ENCODE peak calls at places on chromosomes 16 and 17, in seven cellular contexts. S is A549, M is neural progenitor cell, X is ascending aorta, R is thoracic aorta, F is endodermal cell, I is pancreas. U is an unnamed sample.

GRCh38 chr16:73033271-73033998 is 14.5 kb downstream of the ZFHX3 start:
- DNase-seq in S (no peak), M (peak; percentile 91), X (no peak), R (no peak), F (peak; percentile 92), I (no peak), U (no peak)

GRCh38 chr16:30063893-30064745 is 1.4 kb upstream of the ALDOA start:
- DNase-seq in S (peak; percentile 73), M (peak; percentile 64), X (peak; percentile 91), R (no peak), F (peak; percentile 86), I (peak; percentile 82), U (no peak)

GRCh38 chr16:4936991-4937781 is at the start of gene PPL:
- DNase-seq in S (no peak), M (peak; percentile 90), X (no peak), R (no peak), F (peak; percentile 98), I (peak; percentile 98), U (no peak)

GRCh38 chr16:11105038-11105903 is 150.7 kb downstream of the SOCS1 start:
- DNase-seq in S (no peak), M (no peak), X (peak; percentile 79), R (no peak), F (no peak), I (no peak), U (peak; percentile 87)

GRCh38 chr16:87416826-87417471 is 24.8 kb downstream of the MAP1LC3B start:
- DNase-seq in S (peak; percentile 15), M (peak; percentile 19), X (no peak), R (no peak), F (no peak), I (no peak), U (no peak)

GRCh38 chr16:66376114-66376513 is 9.6 kb downstream of the CDH5 start:
- DNase-seq in S (no peak), M (no peak), X (no peak), R (no peak), F (no peak), I (no peak), U (no peak)

GRCh38 chr17:16322636-16323035 is 30.6 kb downstream of the CENPV start:
- DNase-seq in S (no peak), M (no peak), X (no peak), R (no peak), F (no peak), I (no peak), U (peak; percentile 88)

GRCh38 chr17:17108681-17109049 is 66.4 kb downstream of the MPRIP start:
- DNase-seq in S (no peak), M (no peak), X (no peak), R (no peak), F (peak; percentile 73), I (no peak), U (no peak)

GRCh38 chr17:45112559-45113423 is 19.5 kb downstream of the PLCD3 start:
- DNase-seq in S (no peak), M (no peak), X (no peak), R (no peak), F (no peak), I (no peak), U (no peak)
- H3K27ac ChIP-seq in S (peak overlapping the region; percentile 15), M (no peak overlapping the region), X (peak overlapping the region; percentile 81), R (peak overlapping the region; percentile 62), F (no peak overlapping the region), I (no peak overlapping the region), U (no peak overlapping the region)

GRCh38 chr17:29216181-29216580 is 30.5 kb upstream of the CRYBA1 start:
- DNase-seq in S (no peak), M (no peak), X (no peak), R (no peak), F (no peak), I (no peak), U (no peak)
- H3K4me3 ChIP-seq in S (no peak overlapping the region), M (no peak overlapping the region), X (no peak overlapping the region), R (no peak overlapping the region), F (no peak overlapping the region), I (no peak overlapping the region), U (no peak overlapping the region)

GRCh38 chr16:85832578-85833539 is 33.4 kb downstream of the COX4I1 start:
- DNase-seq in S (no peak), M (no peak), X (no peak), R (no peak), F (no peak), I (peak; percentile 32), U (no peak)

GRCh38 chr16:85826686-85827247 is 27.3 kb downstream of the COX4I1 start:
- DNase-seq in S (no peak), M (no peak), X (no peak), R (no peak), F (no peak), I (peak; percentile 41), U (no peak)

GRCh38 chr16:85828166-85828565 is 28.7 kb downstream of the COX4I1 start:
- DNase-seq in S (no peak), M (no peak), X (no peak), R (no peak), F (no peak), I (no peak), U (no peak)

GRCh38 chr16:85829751-85830445 is 30.4 kb downstream of the COX4I1 start:
- DNase-seq in S (no peak), M (no peak), X (no peak), R (no peak), F (no peak), I (peak; percentile 25), U (no peak)

DNA sequence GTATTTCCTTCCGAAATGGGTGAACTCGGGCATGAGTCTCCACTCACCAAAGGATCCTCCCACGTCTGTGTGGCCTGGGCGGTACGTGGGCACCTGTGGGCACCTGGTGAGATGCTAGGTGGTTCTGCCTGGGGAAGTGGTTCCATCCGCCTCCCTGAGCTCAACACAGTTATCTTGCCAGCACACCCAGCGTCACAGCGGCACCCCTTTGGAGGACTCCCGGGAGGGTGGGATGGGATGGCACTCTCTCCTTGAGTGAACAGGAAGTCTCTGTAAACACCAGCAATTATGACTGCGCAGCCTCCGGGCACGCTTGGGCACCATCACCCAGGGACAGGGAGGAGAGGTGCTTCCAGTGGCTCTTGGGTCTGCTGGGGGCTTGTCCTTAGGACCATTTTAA is 29.8 kb downstream of the COX4I1 start:
- DNase-seq in S (no peak), M (no peak), X (no peak), R (no peak), F (no peak), I (no peak), U (no peak)
- TF ChIP-seq CTCF in S (no peak), M (no peak), X (no peak), R (no peak), F (no peak), I (no peak), U (no peak)

GRCh38 chr16:68640972-68641371 is 4.1 kb upstream of the CDH3 start:
- DNase-seq in S (no peak), M (no peak), X (no peak), R (no peak), F (peak; percentile 68), I (no peak), U (no peak)
- H3K27ac ChIP-seq in S (peak overlapping the region; percentile 22), M (no peak overlapping the region), X (no peak overlapping the region), R (no peak overlapping the region), F (no peak overlapping the region), I (no peak overlapping the region), U (no peak overlapping the region)

GRCh38 chr16:58126451-58126968 is 2.7 kb downstream of the CFAP20 start:
- DNase-seq in S (no peak), M (no peak), X (no peak), R (no peak), F (no peak), I (no peak), U (no peak)
- H3K4me3 ChIP-seq in S (no peak overlapping the region), M (peak overlapping the region; percentile 80), X (peak overlapping the region; percentile 99), R (peak overlapping the region; percentile 97), F (peak overlapping the region; percentile 99), I (no peak overlapping the region), U (peak overlapping the region; percentile 91)

DNA sequence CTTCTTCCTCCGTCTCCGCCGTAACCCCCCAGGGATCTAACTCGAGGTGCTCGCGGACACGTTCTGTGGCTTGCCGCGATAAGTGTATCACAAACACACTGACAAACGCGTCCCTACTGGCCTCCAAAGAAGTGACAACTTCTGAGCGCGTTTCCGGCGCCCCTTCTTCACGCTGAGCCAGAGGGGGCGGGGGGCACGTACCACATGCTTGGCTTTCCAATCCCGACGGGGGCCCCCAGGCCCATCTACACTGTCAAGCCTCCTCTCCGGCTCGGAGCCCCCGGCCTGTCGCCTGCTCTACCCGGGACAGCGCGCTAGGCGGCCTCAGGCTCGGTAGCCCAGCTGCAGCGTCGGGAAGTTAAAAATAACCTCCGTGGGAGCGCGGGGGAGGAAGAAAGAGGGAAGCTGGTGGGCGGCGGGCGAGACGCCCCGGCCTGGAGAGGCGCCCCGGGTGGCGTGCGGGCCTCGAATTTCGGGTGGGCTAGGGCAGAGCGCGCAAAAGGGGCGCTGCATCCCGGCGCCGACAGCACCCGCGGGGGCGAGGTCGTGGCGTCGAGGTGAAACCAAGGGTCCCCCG is 676 bp upstream of the SPHK1 start:
- DNase-seq in S (peak; percentile 88), M (peak; percentile 74), X (peak; percentile 76), R (no peak), F (peak; percentile 89), I (peak; percentile 74), U (no peak)
- TF ChIP-seq CTCF in S (no peak), M (peak; percentile 33), X (peak; percentile 21), R (peak; percentile 39), F (peak; percentile 64), I (no peak), U (peak; percentile 31)

DNA sequence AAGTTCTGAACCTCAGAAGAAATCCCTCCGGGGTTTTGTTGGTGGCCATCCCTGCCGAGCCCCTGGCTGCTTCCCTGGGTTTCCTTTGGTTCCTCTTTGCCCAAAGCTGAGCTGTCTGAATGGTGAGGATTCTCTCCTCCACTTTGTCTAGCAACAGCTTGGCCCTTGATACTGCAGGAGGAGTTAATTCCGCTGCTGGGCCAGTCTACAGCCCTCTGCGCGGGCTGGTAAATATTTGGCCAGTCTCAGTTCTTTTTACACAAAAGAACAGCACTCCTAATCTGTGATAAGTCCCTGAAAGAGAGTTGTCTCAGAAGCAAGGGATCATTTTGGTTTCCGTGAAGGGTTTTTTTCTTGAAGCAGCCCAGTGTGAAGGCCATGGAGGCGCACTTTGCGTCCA is 171.0 kb downstream of the RAB11FIP4 start:
- DNase-seq in S (no peak), M (peak; percentile 49), X (no peak), R (no peak), F (no peak), I (no peak), U (no peak)
- H3K27ac ChIP-seq in S (no peak overlapping the region), M (no peak overlapping the region), X (peak overlapping the region; percentile 93), R (peak overlapping the region; percentile 93), F (no peak overlapping the region), I (peak overlapping the region; percentile 80), U (no peak overlapping the region)

U was measured in AG04450.